ENCODE peak calls at places on chromosome 11, in six cellular contexts. M, W, C, I, B and G are unnamed samples.

GRCh38 chr11:118996926-118997626 is 862 bp upstream of the CENATAC start:
- DNase-seq in C (no peak), W (no peak), B (no peak), I (no peak), M (no peak), G (peak; percentile 15)

GRCh38 chr11:18773104-18773503 is 18.5 kb downstream of the PTPN5 start:
- DNase-seq in W (no peak), M (no peak), B (no peak), C (no peak), I (no peak), G (no peak)

GRCh38 chr11:36354221-36355003 is 58.3 kb downstream of the PRR5L start:
- DNase-seq in C (no peak), I (no peak), M (no peak), W (no peak), B (no peak), G (no peak)

GRCh38 chr11:36376315-36376887 is 80.3 kb downstream of the PRR5L start:
- DNase-seq in M (peak; percentile 60), C (peak; percentile 26), I (peak; percentile 86), B (no peak), W (peak; percentile 64), G (no peak)

GRCh38 chr11:4025957-4026324 is 68.7 kb upstream of the RRM1 start:
- DNase-seq in B (no peak), C (no peak), I (no peak), W (no peak), M (no peak), G (no peak)

GRCh38 chr11:33747969-33748368 is 11.7 kb upstream of the CD59 start:
- DNase-seq in M (no peak), C (no peak), I (no peak), B (no peak), W (no peak), G (no peak)

GRCh38 chr11:59669611-59670009 is 773 bp upstream of the PATL1 start:
- DNase-seq in B (no peak), C (peak; percentile 42), I (peak; percentile 86), W (peak; percentile 72), M (peak; percentile 67), G (no peak)

GRCh38 chr11:119015054-119015611 is 3.0 kb downstream of the RPS25 start:
- DNase-seq in W (no peak), C (no peak), I (no peak), M (no peak), B (no peak), G (no peak)

GRCh38 chr11:44936527-44936926 is 14.2 kb downstream of the TP53I11 start:
- DNase-seq in I (peak; percentile 90), W (peak; percentile 82), B (peak; percentile 84), C (peak; percentile 81), M (peak; percentile 81), G (peak; percentile 79)

GRCh38 chr11:100647861-100648260 is 39.2 kb upstream of the ARHGAP42 start:
- DNase-seq in W (no peak), B (no peak), M (no peak), C (no peak), I (no peak), G (no peak)

GRCh38 chr11:6654281-6655019 is 1.2 kb downstream of the DCHS1 start:
- DNase-seq in B (no peak), W (peak; percentile 63), M (no peak), C (no peak), I (no peak), G (no peak)

GRCh38 chr11:41413843-41414242 is 45.6 kb downstream of the LRRC4C start:
- DNase-seq in B (no peak), W (no peak), M (no peak), I (no peak), C (no peak), G (no peak)

GRCh38 chr11:12066799-12067508 is 43.4 kb upstream of the MICAL2 start:
- DNase-seq in W (no peak), M (peak; percentile 76), C (no peak), B (no peak), I (peak; percentile 83), G (no peak)

GRCh38 chr11:46553746-46554204 is 40.0 kb downstream of the AMBRA1 start:
- DNase-seq in W (no peak), I (no peak), C (no peak), M (no peak), B (no peak), G (no peak)

GRCh38 chr11:118658372-118659313 is 20.8 kb downstream of the TREH start:
- DNase-seq in I (no peak), W (no peak), C (no peak), B (no peak), M (no peak), G (no peak)

GRCh38 chr11:112211556-112211955 is 14.7 kb upstream of the PTS start:
- DNase-seq in W (no peak), B (no peak), C (no peak), I (no peak), M (no peak), G (no peak)

GRCh38 chr11:70942593-70942992 is 309.8 kb downstream of the SHANK2 start:
- DNase-seq in B (no peak), I (no peak), W (no peak), M (no peak), C (no peak), G (no peak)

GRCh38 chr11:82405392-82405791 is 328.3 kb downstream of the FAM181B start:
- DNase-seq in B (no peak), W (no peak), C (no peak), I (no peak), M (no peak), G (no peak)

GRCh38 chr11:111982019-111982464 is 43.2 kb upstream of the DLAT start:
- DNase-seq in B (peak; percentile 21), W (peak; percentile 81), C (no peak), I (no peak), M (peak; percentile 75), G (peak; percentile 36)

GRCh38 chr11:72856551-72857342 is 42.5 kb downstream of the ATG16L2 start:
- DNase-seq in C (no peak), W (no peak), M (no peak), I (no peak), B (no peak), G (no peak)

GRCh38 chr11:11977206-11977938 is 31.1 kb downstream of the DKK3 start:
- DNase-seq in C (peak; percentile 71), I (no peak), B (peak; percentile 60), M (no peak), W (no peak), G (no peak)

GRCh38 chr11:115324569-115325432 is 179.4 kb downstream of the CADM1 start:
- DNase-seq in C (no peak), W (no peak), I (no peak), M (no peak), B (no peak), G (no peak)

GRCh38 chr11:44729718-44730117 is 3.0 kb downstream of the TSPAN18 start:
- DNase-seq in I (no peak), C (no peak), B (no peak), M (no peak), W (no peak), G (no peak)

GRCh38 chr11:77069969-77070582 is 3.3 kb downstream of the CAPN5 start:
- DNase-seq in W (no peak), C (no peak), M (no peak), I (no peak), B (no peak), G (no peak)

GRCh38 chr11:76701701-76702100 is 31.2 kb upstream of the LRRC32 start:
- DNase-seq in C (no peak), M (no peak), W (no peak), I (no peak), B (no peak), G (no peak)

GRCh38 chr11:93196816-93197382 is 892 bp downstream of the SLC36A4 start:
- DNase-seq in M (no peak), I (no peak), B (no peak), W (no peak), C (no peak), G (no peak)
- H3K27ac ChIP-seq in M (peak overlapping the region; percentile 99), I (peak overlapping the region; percentile 98), B (peak overlapping the region; percentile 98), W (peak overlapping the region; percentile 95), C (peak overlapping the region; percentile 93), G (peak overlapping the region; percentile 85)

DNA sequence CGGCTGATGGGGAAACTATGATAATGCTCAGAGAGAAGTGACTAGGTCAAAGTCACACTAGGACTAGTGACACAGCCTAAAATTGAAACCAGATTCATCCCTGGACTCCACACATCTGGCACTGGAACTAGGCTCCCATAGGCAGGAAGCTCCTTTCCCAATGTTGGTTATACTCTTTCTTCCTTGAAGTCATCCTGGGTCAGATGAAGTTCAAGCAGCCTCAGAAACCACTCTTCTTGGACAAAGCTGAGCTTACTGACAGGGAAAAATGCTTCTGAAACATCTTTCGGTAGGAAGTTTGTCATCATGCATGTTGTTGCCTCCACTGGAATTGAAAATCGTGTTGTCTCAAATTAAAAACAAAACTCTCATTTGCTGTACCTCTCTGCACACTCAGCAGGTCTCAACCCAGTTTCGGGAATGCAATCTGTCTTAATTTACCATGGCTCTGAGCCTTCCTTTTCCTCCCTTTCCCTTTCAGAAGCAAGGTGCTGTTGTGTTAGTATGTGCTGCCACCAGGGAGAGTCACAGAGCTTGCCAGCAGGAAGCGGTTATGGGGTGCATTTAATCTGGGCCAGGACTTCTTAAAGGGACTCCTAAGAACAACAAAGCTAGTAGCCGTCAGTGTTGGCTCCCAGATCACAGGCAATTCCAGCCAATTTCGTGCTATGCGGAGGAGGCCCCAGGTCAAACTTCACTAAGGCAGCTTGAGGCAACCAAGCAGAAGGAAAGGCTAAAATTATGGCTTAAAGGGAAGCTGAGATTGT is 384.8 kb downstream of the TENM4 start:
- DNase-seq in M (no peak), C (no peak), I (no peak), B (no peak), W (no peak), G (no peak)
- TF ChIP-seq CTCF in M (no peak), C (no peak), I (no peak), B (no peak), W (no peak), G (no peak)

GRCh38 chr11:65982824-65983588 is 19.0 kb downstream of the EIF1AD start:
- DNase-seq in B (no peak), W (no peak), I (no peak), C (no peak), M (no peak), G (no peak)
- H3K27ac ChIP-seq in B (no peak overlapping the region), W (no peak overlapping the region), I (no peak overlapping the region), C (no peak overlapping the region), M (no peak overlapping the region), G (no peak overlapping the region)

GRCh38 chr11:43574949-43575915 is 105.3 kb upstream of the HSD17B12 start:
- DNase-seq in C (peak; percentile 21), I (no peak), W (no peak), M (no peak), B (no peak), G (no peak)

GRCh38 chr11:43573873-43574272 is 106.7 kb upstream of the HSD17B12 start:
- DNase-seq in W (no peak), C (no peak), M (no peak), B (no peak), I (no peak), G (no peak)

GRCh38 chr11:43575931-43576833 is 104.4 kb upstream of the HSD17B12 start:
- DNase-seq in M (no peak), I (no peak), B (no peak), W (no peak), C (no peak), G (no peak)

GRCh38 chr11:43576834-43577521 is 103.6 kb upstream of the HSD17B12 start:
- DNase-seq in W (no peak), I (no peak), C (peak; percentile 35), M (no peak), B (no peak), G (no peak)

DNA sequence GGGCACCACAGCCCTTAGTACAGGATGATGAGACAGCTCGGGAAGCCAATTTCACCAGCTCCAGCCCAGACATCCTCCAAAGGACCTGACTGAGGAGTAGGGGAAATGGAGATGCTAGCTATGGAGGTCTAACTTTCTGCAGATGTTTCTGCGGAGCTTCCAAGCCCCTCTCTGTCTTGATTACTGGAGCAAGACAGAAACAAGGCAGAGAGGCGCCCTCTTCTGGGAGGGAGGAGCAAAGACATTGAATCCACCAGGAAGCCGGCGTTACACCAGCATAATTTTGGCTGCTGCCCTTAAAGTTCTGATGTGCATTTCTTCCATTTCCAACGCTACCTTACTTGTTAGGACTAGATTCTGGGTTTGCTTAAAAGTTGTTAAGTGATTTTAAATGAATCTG is 107.3 kb upstream of the HSD17B12 start:
- DNase-seq in M (no peak), C (no peak), I (no peak), W (no peak), B (no peak), G (no peak)
- TF ChIP-seq CTCF in M (peak; percentile 32), C (peak; percentile 62), I (no peak), W (peak; percentile 20), B (no peak), G (no peak)